ENCODE peak calls at places on chromosomes 11 and 22, in nine cellular contexts. Z is fibroblast of mammary gland, D is psoas muscle, F is gastrocnemius medialis, M is body of pancreas, V is epithelial cell of proximal tubule, B is SK-N-SH, T is kidney, L is pancreas. O is an unnamed sample.

GRCh38 chr11:73325036-73325981 is 17.2 kb downstream of the ARHGEF17 start:
- DNase-seq in V (no peak), Z (no peak), F (no peak), M (no peak), D (peak; percentile 58), T (peak; percentile 93), L (no peak), B (peak; percentile 84), O (peak; percentile 62)

GRCh38 chr22:41436322-41437113 is 10.1 kb downstream of the TOB2 start:
- DNase-seq in D (peak; percentile 67), T (no peak), B (no peak), V (no peak), F (no peak), L (no peak), M (no peak), Z (no peak), O (no peak)

GRCh38 chr22:42437488-42438292 is 5.5 kb upstream of the NFAM1 start:
- DNase-seq in T (peak; percentile 96), Z (peak; percentile 39), V (no peak), F (peak; percentile 54), D (peak; percentile 86), L (peak; percentile 81), B (peak; percentile 82), M (peak; percentile 77), O (peak; percentile 47)

GRCh38 chr11:76242004-76242779 is 35.9 kb upstream of the WNT11 start:
- DNase-seq in L (no peak), T (peak; percentile 42), D (no peak), V (no peak), Z (no peak), F (no peak), B (no peak), M (no peak), O (no peak)

GRCh38 chr11:124823512-124824376 is 23.5 kb upstream of the MSANTD2 start:
- DNase-seq in T (no peak), L (no peak), B (no peak), D (no peak), Z (no peak), M (no peak), V (no peak), F (no peak), O (no peak)

GRCh38 chr11:206516-207212 is 535 bp downstream of the BET1L start:
- DNase-seq in V (no peak), M (peak; percentile 40), Z (peak; percentile 16), F (no peak), B (peak; percentile 56), L (peak; percentile 47), D (no peak), T (peak; percentile 72), O (no peak)

GRCh38 chr11:129620705-129621104 is 194.9 kb upstream of the TMEM45B start:
- DNase-seq in L (no peak), V (no peak), D (no peak), B (no peak), M (no peak), Z (peak; percentile 62), T (no peak), F (no peak), O (no peak)

GRCh38 chr11:115256326-115257197 is 247.7 kb downstream of the CADM1 start:
- DNase-seq in M (no peak), F (no peak), B (peak; percentile 22), Z (no peak), L (no peak), T (no peak), V (no peak), D (no peak), O (no peak)

GRCh38 chr11:2355000-2355644 is 22.0 kb upstream of the CD81 start:
- DNase-seq in D (no peak), L (no peak), B (no peak), Z (peak; percentile 8), M (no peak), T (no peak), V (no peak), F (no peak), O (peak; percentile 51)

GRCh38 chr11:43261775-43262174 is 50.0 kb upstream of the API5 start:
- DNase-seq in B (no peak), F (no peak), Z (no peak), L (no peak), D (no peak), V (no peak), M (no peak), T (no peak), O (no peak)

DNA sequence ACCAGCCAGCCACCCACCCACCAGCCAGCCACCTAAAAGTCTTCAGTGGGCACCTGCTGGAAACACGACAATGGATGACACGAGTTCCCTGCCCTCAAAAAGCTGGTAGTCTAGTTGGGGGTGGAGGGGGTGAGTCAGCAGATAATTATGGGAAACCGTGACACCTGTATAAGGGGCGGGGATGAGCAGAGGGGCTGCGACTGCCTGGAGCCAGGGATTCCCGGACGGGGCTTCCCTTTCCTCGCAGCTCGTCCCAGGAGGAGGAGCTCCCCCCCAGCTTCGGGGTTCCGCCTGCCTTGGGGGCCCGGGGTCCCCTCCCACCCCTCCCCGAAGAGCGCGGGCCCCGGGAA is 2.3 kb upstream of the RTN4RL2 start:
- DNase-seq in L (no peak), T (no peak), F (no peak), D (no peak), Z (no peak), V (no peak), B (no peak), M (no peak), O (no peak)
- H3K4me3 ChIP-seq in L (no peak overlapping the region), T (no peak overlapping the region), F (peak overlapping the region; percentile 47), D (peak overlapping the region; percentile 60), Z (no peak overlapping the region), V (no peak overlapping the region), B (no peak overlapping the region), M (no peak overlapping the region), O (no peak overlapping the region)

GRCh38 chr11:131465746-131466145 is 95.3 kb downstream of the NTM start:
- DNase-seq in V (no peak), M (no peak), D (no peak), Z (no peak), F (no peak), T (no peak), B (peak; percentile 27), L (no peak), O (no peak)
- TF ChIP-seq CTCF in V (no peak), M (no peak), D (no peak), Z (no peak), F (no peak), T (no peak), B (no peak), L (no peak), O (no peak)

GRCh38 chr22:25419247-25420113 is 145.0 kb upstream of the GRK3 start:
- DNase-seq in B (no peak), D (no peak), L (no peak), V (no peak), T (peak; percentile 54), Z (no peak), F (peak; percentile 36), M (no peak), O (no peak)
- H3K4me3 ChIP-seq in B (peak overlapping the region; percentile 26), D (peak overlapping the region; percentile 29), L (no peak overlapping the region), V (no peak overlapping the region), T (peak overlapping the region; percentile 7), Z (no peak overlapping the region), F (peak overlapping the region; percentile 12), M (no peak overlapping the region), O (no peak overlapping the region)

GRCh38 chr11:62026739-62027138 is 59.3 kb upstream of the FTH1 start:
- DNase-seq in F (no peak), M (no peak), Z (no peak), L (no peak), T (no peak), V (no peak), D (no peak), B (no peak), O (no peak)

GRCh38 chr11:62030071-62030684 is 62.7 kb upstream of the FTH1 start:
- DNase-seq in T (no peak), L (no peak), B (no peak), Z (no peak), D (no peak), M (no peak), F (no peak), V (no peak), O (peak; percentile 42)

GRCh38 chr11:62024975-62025374 is 57.5 kb upstream of the FTH1 start:
- DNase-seq in M (no peak), V (no peak), Z (no peak), F (no peak), D (no peak), L (no peak), B (no peak), T (no peak), O (peak; percentile 32)

GRCh38 chr11:62020661-62021060 is 53.2 kb upstream of the FTH1 start:
- DNase-seq in Z (peak; percentile 37), F (no peak), L (no peak), M (no peak), V (no peak), D (no peak), T (no peak), B (no peak), O (no peak)

DNA sequence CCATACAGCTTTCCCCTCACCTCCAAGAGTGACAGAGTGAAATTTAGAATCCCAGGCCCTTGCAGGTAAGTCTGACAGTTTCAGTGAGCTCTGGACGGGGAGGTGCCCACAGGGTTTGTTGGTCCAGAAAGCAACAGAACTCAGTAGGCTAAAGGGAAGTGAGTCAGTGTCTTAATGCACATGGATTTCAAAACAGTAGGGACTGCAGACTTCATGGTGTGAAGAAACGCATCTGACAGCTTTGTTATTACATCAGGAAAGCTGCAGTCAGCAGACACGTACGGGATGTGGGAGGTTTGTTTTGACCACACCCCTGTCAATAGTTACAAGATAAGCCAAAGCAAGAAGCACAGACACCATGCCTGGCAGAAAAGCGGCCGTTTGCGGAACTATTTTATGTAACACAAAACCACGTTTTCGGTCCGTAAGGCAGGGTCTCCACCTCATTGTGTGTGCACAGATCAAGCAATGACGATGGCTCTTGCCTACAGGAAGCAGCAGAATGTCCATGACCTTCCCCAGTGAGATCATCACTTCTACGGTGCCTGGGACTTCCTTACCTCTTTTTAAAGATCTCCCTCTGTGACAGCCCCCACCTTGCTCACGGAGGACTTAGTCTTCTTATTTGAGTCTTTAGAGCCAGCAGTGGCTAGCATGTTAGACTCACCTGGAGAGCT is 58.1 kb upstream of the FTH1 start:
- DNase-seq in L (peak; percentile 28), T (peak; percentile 77), V (peak; percentile 99), F (peak; percentile 60), M (peak; percentile 68), D (peak; percentile 68), B (no peak), Z (peak; percentile 97), O (peak; percentile 100)
- TF ChIP-seq CTCF in L (no peak), T (no peak), V (no peak), F (no peak), M (no peak), D (no peak), B (no peak), Z (no peak), O (no peak)

GRCh38 chr11:126318642-126319373 is 14.9 kb downstream of the DCPS start:
- DNase-seq in L (no peak), M (no peak), D (no peak), F (no peak), V (no peak), T (no peak), Z (peak; percentile 98), B (peak; percentile 46), O (peak; percentile 71)
- H3K4me3 ChIP-seq in L (no peak overlapping the region), M (no peak overlapping the region), D (peak overlapping the region; percentile 14), F (peak overlapping the region; percentile 28), V (no peak overlapping the region), T (no peak overlapping the region), Z (no peak overlapping the region), B (no peak overlapping the region), O (no peak overlapping the region)

GRCh38 chr22:29208502-29208862 is 2.8 kb downstream of the EMID1 start:
- DNase-seq in B (peak; percentile 49), D (no peak), V (no peak), F (no peak), Z (no peak), L (no peak), M (no peak), T (no peak), O (no peak)
- TF ChIP-seq CTCF in B (no peak), D (no peak), V (no peak), F (no peak), Z (no peak), L (no peak), M (no peak), T (no peak), O (no peak)

GRCh38 chr11:78560826-78561484 is 13.7 kb downstream of the NARS2 start:
- DNase-seq in M (no peak), D (no peak), V (no peak), Z (peak; percentile 18), T (no peak), B (no peak), F (no peak), L (no peak), O (peak; percentile 80)
- H3K4me3 ChIP-seq in M (no peak overlapping the region), D (no peak overlapping the region), V (peak overlapping the region; percentile 15), Z (no peak overlapping the region), T (peak overlapping the region; percentile 1), B (no peak overlapping the region), F (no peak overlapping the region), L (no peak overlapping the region), O (peak overlapping the region; percentile 19)